ENCODE peak calls at places on chromosome 16, in four cellular contexts. One of them, this sample, is unnamed.

GRCh38 chr16:27366687-27367462 is 35.1 kb upstream of the IL21R start:
- DNase-seq in heart left ventricle: no peak
- DNase-seq in lower lobe of right lung: no peak
- DNase-seq in fibroblast of mammary gland: peak
- DNase-seq in this sample: peak

GRCh38 chr16:59305850-59306249 is 571.7 kb upstream of the GOT2 start:
- DNase-seq in heart left ventricle: no peak
- DNase-seq in lower lobe of right lung: no peak
- DNase-seq in fibroblast of mammary gland: no peak
- DNase-seq in this sample: no peak

GRCh38 chr16:68128577-68129305 is 43.6 kb downstream of the NFATC3 start:
- DNase-seq in heart left ventricle: no peak
- DNase-seq in lower lobe of right lung: no peak
- DNase-seq in fibroblast of mammary gland: no peak
- DNase-seq in this sample: peak

GRCh38 chr16:16945207-16945606 is 525.6 kb downstream of the XYLT1 start:
- DNase-seq in heart left ventricle: no peak
- DNase-seq in lower lobe of right lung: no peak
- DNase-seq in fibroblast of mammary gland: no peak
- DNase-seq in this sample: no peak

GRCh38 chr16:8512941-8513624 is 77.2 kb downstream of the TMEM114 start:
- DNase-seq in heart left ventricle: no peak
- DNase-seq in lower lobe of right lung: no peak
- DNase-seq in fibroblast of mammary gland: no peak
- DNase-seq in this sample: no peak

GRCh38 chr16:29820730-29821662 is 734 bp downstream of the MVP start:
- DNase-seq in heart left ventricle: peak
- DNase-seq in lower lobe of right lung: peak
- DNase-seq in fibroblast of mammary gland: no peak
- DNase-seq in this sample: peak

GRCh38 chr16:73054131-73054496 is 6.2 kb upstream of the ZFHX3 start:
- DNase-seq in heart left ventricle: no peak
- DNase-seq in lower lobe of right lung: no peak
- DNase-seq in fibroblast of mammary gland: no peak
- DNase-seq in this sample: no peak

GRCh38 chr16:49463529-49463928 is 89.9 kb downstream of the C16orf78 start:
- DNase-seq in heart left ventricle: no peak
- DNase-seq in lower lobe of right lung: no peak
- DNase-seq in fibroblast of mammary gland: no peak
- DNase-seq in this sample: no peak

GRCh38 chr16:1508494-1509167 is 15.5 kb downstream of the TELO2 start:
- DNase-seq in heart left ventricle: no peak
- DNase-seq in lower lobe of right lung: no peak
- DNase-seq in fibroblast of mammary gland: no peak
- DNase-seq in this sample: no peak

GRCh38 chr16:54504372-54504771 is 217.8 kb upstream of the IRX3 start:
- DNase-seq in heart left ventricle: peak
- DNase-seq in lower lobe of right lung: no peak
- DNase-seq in fibroblast of mammary gland: no peak
- DNase-seq in this sample: no peak

GRCh38 chr16:79912592-79913310 is 312.2 kb upstream of the MAF start:
- DNase-seq in heart left ventricle: no peak
- DNase-seq in lower lobe of right lung: no peak
- DNase-seq in fibroblast of mammary gland: no peak
- DNase-seq in this sample: no peak

GRCh38 chr16:79915264-79916160 is 315.0 kb upstream of the MAF start:
- DNase-seq in heart left ventricle: no peak
- DNase-seq in lower lobe of right lung: no peak
- DNase-seq in fibroblast of mammary gland: no peak
- DNase-seq in this sample: no peak

GRCh38 chr16:79911660-79912059 is 311.1 kb upstream of the MAF start:
- DNase-seq in heart left ventricle: no peak
- DNase-seq in lower lobe of right lung: no peak
- DNase-seq in fibroblast of mammary gland: no peak
- DNase-seq in this sample: no peak
- H3K4me3 ChIP-seq in heart left ventricle: no peak
- H3K4me3 ChIP-seq in lower lobe of right lung: no peak
- H3K4me3 ChIP-seq in fibroblast of mammary gland: no peak
- H3K4me3 ChIP-seq in this sample: no peak

GRCh38 chr16:3664187-3664896 is 9.9 kb downstream of the DNASE1 start:
- DNase-seq in heart left ventricle: no peak
- DNase-seq in lower lobe of right lung: no peak
- DNase-seq in fibroblast of mammary gland: no peak
- DNase-seq in this sample: no peak

GRCh38 chr16:3669067-3669466 is 14.6 kb downstream of the DNASE1 start:
- DNase-seq in heart left ventricle: no peak
- DNase-seq in lower lobe of right lung: no peak
- DNase-seq in fibroblast of mammary gland: no peak
- DNase-seq in this sample: no peak

GRCh38 chr16:3668626-3669025 is 14.1 kb downstream of the DNASE1 start:
- DNase-seq in heart left ventricle: no peak
- DNase-seq in lower lobe of right lung: no peak
- DNase-seq in fibroblast of mammary gland: no peak
- DNase-seq in this sample: no peak

GRCh38 chr16:3662601-3663000 is 8.1 kb downstream of the DNASE1 start:
- DNase-seq in heart left ventricle: no peak
- DNase-seq in lower lobe of right lung: peak
- DNase-seq in fibroblast of mammary gland: no peak
- DNase-seq in this sample: no peak

DNA sequence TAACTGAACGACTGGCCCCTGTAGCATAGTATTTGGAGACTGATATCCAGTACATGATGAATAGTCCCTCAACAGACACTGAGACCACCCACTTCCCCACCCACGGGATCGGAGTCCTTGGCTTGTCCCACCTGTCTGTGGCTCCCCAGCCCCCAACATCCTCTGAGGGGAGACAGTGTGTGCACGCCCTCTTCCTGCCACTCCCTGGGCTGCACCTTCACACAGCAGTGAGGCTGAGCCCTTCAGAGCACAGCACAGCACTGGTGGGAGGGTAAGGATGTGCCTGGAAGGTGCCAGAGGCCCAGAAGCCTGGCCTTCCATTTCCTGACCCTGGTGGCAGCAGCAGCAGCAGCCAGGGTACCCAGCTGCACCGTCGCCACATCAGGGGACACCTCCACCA is 11.0 kb downstream of the DNASE1 start:
- DNase-seq in heart left ventricle: no peak
- DNase-seq in lower lobe of right lung: no peak
- DNase-seq in fibroblast of mammary gland: no peak
- DNase-seq in this sample: no peak
- H3K4me3 ChIP-seq in heart left ventricle: no peak
- H3K4me3 ChIP-seq in lower lobe of right lung: no peak
- H3K4me3 ChIP-seq in fibroblast of mammary gland: no peak
- H3K4me3 ChIP-seq in this sample: no peak

DNA sequence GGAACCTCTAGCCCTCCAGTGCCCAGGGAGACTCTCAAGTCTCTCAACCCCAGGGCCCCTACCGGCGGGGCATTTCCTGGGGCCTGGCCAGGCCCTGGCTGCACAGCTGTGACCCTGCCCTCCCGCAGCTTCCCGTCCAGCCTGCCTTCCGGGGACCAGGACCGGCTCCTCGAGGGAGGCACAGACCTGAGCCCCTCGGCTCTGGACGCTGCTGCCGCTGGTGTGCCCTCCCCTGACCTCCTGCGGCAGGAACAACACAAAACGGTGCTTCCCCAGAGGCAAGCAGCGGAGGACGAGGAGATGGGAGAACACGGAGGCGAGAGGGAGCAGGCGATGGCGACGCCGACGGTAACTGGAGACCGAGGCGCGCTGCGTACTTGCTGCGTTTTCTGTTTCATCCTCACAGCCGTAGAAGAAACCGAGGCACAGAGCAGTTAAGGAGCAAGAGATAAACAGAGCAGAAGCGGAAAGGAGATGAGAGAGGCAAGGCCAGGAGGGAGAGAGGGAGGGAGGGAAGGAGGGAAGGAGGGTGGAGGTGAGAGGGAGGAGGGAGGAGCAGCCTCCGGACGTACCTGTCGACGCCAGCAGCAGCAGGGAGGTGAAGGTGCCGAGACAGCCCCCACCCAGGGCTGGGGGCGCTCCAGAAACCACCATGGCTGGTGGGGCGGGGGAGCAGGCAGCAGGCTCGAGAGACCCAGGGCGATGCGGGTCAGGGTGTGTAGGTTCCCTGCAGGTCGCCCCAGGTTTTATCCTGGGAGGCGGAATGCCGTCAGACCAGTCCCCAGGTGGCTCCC is at the start of gene PRSS22:
- DNase-seq in heart left ventricle: no peak
- DNase-seq in lower lobe of right lung: peak
- DNase-seq in fibroblast of mammary gland: no peak
- DNase-seq in this sample: no peak
- H3K4me3 ChIP-seq in heart left ventricle: no peak
- H3K4me3 ChIP-seq in lower lobe of right lung: peak
- H3K4me3 ChIP-seq in fibroblast of mammary gland: peak
- H3K4me3 ChIP-seq in this sample: no peak

GRCh38 chr16:84535408-84535807 is 30.9 kb upstream of the MEAK7 start:
- DNase-seq in heart left ventricle: no peak
- DNase-seq in lower lobe of right lung: no peak
- DNase-seq in fibroblast of mammary gland: no peak
- DNase-seq in this sample: no peak

GRCh38 chr16:84532299-84532724 is 27.9 kb upstream of the MEAK7 start:
- DNase-seq in heart left ventricle: peak
- DNase-seq in lower lobe of right lung: no peak
- DNase-seq in fibroblast of mammary gland: peak
- DNase-seq in this sample: peak

GRCh38 chr16:84535851-84536250 is 31.4 kb upstream of the MEAK7 start:
- DNase-seq in heart left ventricle: no peak
- DNase-seq in lower lobe of right lung: no peak
- DNase-seq in fibroblast of mammary gland: no peak
- DNase-seq in this sample: no peak

GRCh38 chr16:84532855-84533486 is 28.5 kb upstream of the MEAK7 start:
- DNase-seq in heart left ventricle: no peak
- DNase-seq in lower lobe of right lung: peak
- DNase-seq in fibroblast of mammary gland: peak
- DNase-seq in this sample: peak

DNA sequence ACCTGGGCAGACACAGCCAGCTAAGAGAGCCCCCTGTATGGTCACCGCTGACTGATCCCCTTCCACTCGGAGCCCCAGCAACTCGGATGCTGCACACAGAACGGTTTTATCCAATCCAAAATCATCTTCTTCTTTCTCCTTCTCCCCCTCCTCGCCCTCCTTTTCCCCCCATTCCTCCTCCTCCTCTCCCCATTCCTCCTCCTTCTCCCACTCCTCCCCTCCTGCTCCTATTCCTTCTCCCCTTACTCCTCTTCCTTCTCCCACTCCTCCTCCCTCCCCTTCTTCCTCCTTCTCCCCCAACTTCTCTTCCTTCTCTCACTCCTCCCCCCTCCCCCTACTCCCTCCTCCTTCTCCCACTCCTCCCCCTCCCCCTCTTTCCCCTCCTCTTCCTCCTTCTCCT is 30.4 kb upstream of the MEAK7 start:
- DNase-seq in heart left ventricle: no peak
- DNase-seq in lower lobe of right lung: no peak
- DNase-seq in fibroblast of mammary gland: no peak
- DNase-seq in this sample: no peak
- H3K4me3 ChIP-seq in heart left ventricle: no peak
- H3K4me3 ChIP-seq in lower lobe of right lung: no peak
- H3K4me3 ChIP-seq in fibroblast of mammary gland: no peak
- H3K4me3 ChIP-seq in this sample: no peak

DNA sequence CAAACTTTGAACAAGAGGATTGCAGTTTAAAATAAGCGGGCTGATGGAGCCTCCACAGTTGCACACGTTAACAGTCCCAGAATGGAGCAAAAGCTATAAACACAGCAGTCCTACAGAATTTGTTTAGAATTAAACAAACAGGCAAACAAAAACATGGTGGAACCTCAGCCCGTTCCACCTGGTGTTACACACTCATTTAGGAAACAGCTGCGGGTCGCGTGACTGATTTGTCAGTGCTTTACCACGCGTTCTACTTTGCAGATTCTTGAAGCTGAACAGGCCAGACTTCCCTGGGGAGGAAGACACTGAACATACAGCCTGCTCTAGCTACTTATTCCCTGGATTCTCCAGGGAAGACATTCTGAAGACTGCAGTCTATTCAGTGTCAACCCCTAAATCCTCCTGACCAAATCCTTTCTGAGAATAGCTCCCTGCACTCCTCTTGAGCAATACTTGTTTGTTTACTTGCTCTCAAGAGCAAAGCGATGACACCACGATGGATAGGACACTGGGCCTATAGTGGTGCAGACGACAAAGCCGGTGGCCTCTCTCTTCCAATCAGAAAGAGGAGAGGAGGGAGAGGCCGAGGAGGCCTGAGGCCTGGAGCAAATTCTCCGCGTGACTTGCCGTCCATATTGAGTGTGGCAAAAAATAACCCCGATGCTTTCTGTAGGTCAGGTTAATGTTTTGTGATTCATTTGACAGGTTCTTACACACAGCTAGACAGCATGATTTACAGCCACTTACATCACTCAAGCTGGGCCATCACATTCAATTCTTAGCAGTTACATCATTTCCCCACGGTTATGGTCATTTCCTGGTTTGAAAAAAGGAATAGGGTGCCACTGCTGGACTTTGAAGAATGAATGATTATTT is 4.0 kb upstream of the MAP1LC3B start:
- DNase-seq in heart left ventricle: peak
- DNase-seq in lower lobe of right lung: peak
- DNase-seq in fibroblast of mammary gland: peak
- DNase-seq in this sample: peak
- H3K4me3 ChIP-seq in heart left ventricle: peak
- H3K4me3 ChIP-seq in lower lobe of right lung: peak
- H3K4me3 ChIP-seq in fibroblast of mammary gland: no peak
- H3K4me3 ChIP-seq in this sample: peak

GRCh38 chr16:74570412-74571301 is 36.3 kb downstream of the GLG1 start:
- DNase-seq in heart left ventricle: no peak
- DNase-seq in lower lobe of right lung: no peak
- DNase-seq in fibroblast of mammary gland: no peak
- DNase-seq in this sample: no peak
- H3K4me3 ChIP-seq in heart left ventricle: no peak
- H3K4me3 ChIP-seq in lower lobe of right lung: no peak
- H3K4me3 ChIP-seq in fibroblast of mammary gland: no peak
- H3K4me3 ChIP-seq in this sample: no peak

GRCh38 chr16:2787961-2788360 is 601 bp upstream of the PRSS33 start:
- DNase-seq in heart left ventricle: no peak
- DNase-seq in lower lobe of right lung: peak
- DNase-seq in fibroblast of mammary gland: no peak
- DNase-seq in this sample: no peak
- H3K4me3 ChIP-seq in heart left ventricle: no peak
- H3K4me3 ChIP-seq in lower lobe of right lung: no peak
- H3K4me3 ChIP-seq in fibroblast of mammary gland: no peak
- H3K4me3 ChIP-seq in this sample: no peak

This sample was measured in fibroblast of pulmonary artery.